ENCODE peak calls at places on chromosomes 5 and 9, in eight cellular contexts. N is effector memory CD4-positive, alpha-beta T cell; J is right cardiac atrium; H is cardiac muscle cell; W is stomach; C is A549; T is MM.1S; O is GM23248. M is an unnamed sample. For H3K9me3, the result is how much of the 10 kb centered on the place peaks cover.

GRCh38 chr9:25557645-25558300 is 120.5 kb downstream of the TUSC1 start:
- DNase-seq in N (no peak), J (no peak), H (no peak), W (no peak), C (no peak), T (no peak), O (no peak), M (no peak)

GRCh38 chr9:78575041-78575440 is 278.1 kb downstream of the PSAT1 start:
- DNase-seq in N (no peak), J (no peak), H (no peak), W (no peak), C (no peak), T (no peak), O (no peak), M (no peak)

GRCh38 chr9:124934290-124934689 is 6.6 kb downstream of the GOLGA1 start:
- DNase-seq in N (no peak), J (no peak), H (no peak), W (no peak), C (no peak), T (peak), O (peak), M (no peak)

GRCh38 chr5:95113489-95113888 is 171.4 kb downstream of the MCTP1 start:
- DNase-seq in N (no peak), J (no peak), H (peak), W (no peak), C (no peak), T (no peak), O (peak), M (no peak)

GRCh38 chr9:96719538-96720315 is 58.2 kb downstream of the ZNF510 start:
- DNase-seq in N (no peak), J (peak), H (peak), W (peak), C (no peak), T (no peak), O (no peak), M (no peak)

GRCh38 chr5:180590543-180591248 is 603 bp downstream of the SCGB3A1 start:
- DNase-seq in N (no peak), J (no peak), H (no peak), W (no peak), C (no peak), T (no peak), O (no peak), M (no peak)

GRCh38 chr9:89095755-89096154 is 82.9 kb downstream of the SHC3 start:
- DNase-seq in N (no peak), J (peak), H (no peak), W (no peak), C (no peak), T (no peak), O (no peak), M (no peak)

GRCh38 chr9:114677418-114677817 is 4.6 kb downstream of the TEX48 start:
- DNase-seq in N (no peak), J (no peak), H (peak), W (peak), C (peak), T (no peak), O (peak), M (peak)

GRCh38 chr9:119963258-119963797 is 594.1 kb upstream of the BRINP1 start:
- DNase-seq in N (no peak), J (peak), H (peak), W (no peak), C (peak), T (no peak), O (peak), M (no peak)

GRCh38 chr5:164433471-164433870 is 928.1 kb downstream of the MAT2B start:
- DNase-seq in N (no peak), J (no peak), H (peak), W (no peak), C (no peak), T (no peak), O (no peak), M (no peak)

GRCh38 chr5:168672016-168672415 is 92.8 kb upstream of the PANK3 start:
- DNase-seq in N (no peak), J (no peak), H (no peak), W (no peak), C (no peak), T (no peak), O (no peak), M (no peak)

GRCh38 chr5:108727639-108728565 is 19.8 kb upstream of the FER start:
- DNase-seq in N (peak), J (peak), H (peak), W (peak), C (peak), T (peak), O (peak), M (no peak)

GRCh38 chr5:18334949-18335348 is 700.7 kb downstream of the TAF11L14 start:
- DNase-seq in N (no peak), J (no peak), H (no peak), W (no peak), C (no peak), T (no peak), O (no peak), M (no peak)

GRCh38 chr9:38166501-38166900 is 97.5 kb upstream of the SHB start:
- DNase-seq in N (no peak), J (no peak), H (no peak), W (no peak), C (no peak), T (no peak), O (no peak), M (no peak)

GRCh38 chr5:170442921-170443320 is 53.8 kb upstream of the KCNMB1 start:
- DNase-seq in N (no peak), J (no peak), H (no peak), W (no peak), C (no peak), T (no peak), O (no peak), M (no peak)

GRCh38 chr9:37675661-37676060 is 24.9 kb downstream of the FRMPD1 start:
- DNase-seq in N (no peak), J (no peak), H (no peak), W (no peak), C (no peak), T (no peak), O (no peak), M (no peak)

GRCh38 chr9:4486176-4486575 is 4.1 kb upstream of the SLC1A1 start:
- DNase-seq in N (no peak), J (no peak), H (no peak), W (no peak), C (no peak), T (no peak), O (no peak), M (no peak)

GRCh38 chr9:93345630-93346239 is 105.8 kb upstream of the FAM120A start:
- DNase-seq in N (no peak), J (peak), H (no peak), W (no peak), C (no peak), T (no peak), O (no peak), M (no peak)

GRCh38 chr5:127746756-127747155 is 43.6 kb downstream of the CCDC192 start:
- DNase-seq in N (no peak), J (no peak), H (peak), W (no peak), C (peak), T (no peak), O (peak), M (peak)

GRCh38 chr5:108028411-108028810 is 353.5 kb downstream of the FBXL17 start:
- DNase-seq in N (no peak), J (no peak), H (peak), W (no peak), C (no peak), T (no peak), O (peak), M (no peak)

GRCh38 chr9:107638922-107639321 is 149.4 kb upstream of the KLF4 start:
- DNase-seq in N (no peak), J (peak), H (peak), W (peak), C (no peak), T (peak), O (peak), M (no peak)

GRCh38 chr9:112110094-112110772 is 64.9 kb downstream of the SUSD1 start:
- DNase-seq in N (no peak), J (no peak), H (no peak), W (no peak), C (no peak), T (no peak), O (no peak), M (no peak)

DNA sequence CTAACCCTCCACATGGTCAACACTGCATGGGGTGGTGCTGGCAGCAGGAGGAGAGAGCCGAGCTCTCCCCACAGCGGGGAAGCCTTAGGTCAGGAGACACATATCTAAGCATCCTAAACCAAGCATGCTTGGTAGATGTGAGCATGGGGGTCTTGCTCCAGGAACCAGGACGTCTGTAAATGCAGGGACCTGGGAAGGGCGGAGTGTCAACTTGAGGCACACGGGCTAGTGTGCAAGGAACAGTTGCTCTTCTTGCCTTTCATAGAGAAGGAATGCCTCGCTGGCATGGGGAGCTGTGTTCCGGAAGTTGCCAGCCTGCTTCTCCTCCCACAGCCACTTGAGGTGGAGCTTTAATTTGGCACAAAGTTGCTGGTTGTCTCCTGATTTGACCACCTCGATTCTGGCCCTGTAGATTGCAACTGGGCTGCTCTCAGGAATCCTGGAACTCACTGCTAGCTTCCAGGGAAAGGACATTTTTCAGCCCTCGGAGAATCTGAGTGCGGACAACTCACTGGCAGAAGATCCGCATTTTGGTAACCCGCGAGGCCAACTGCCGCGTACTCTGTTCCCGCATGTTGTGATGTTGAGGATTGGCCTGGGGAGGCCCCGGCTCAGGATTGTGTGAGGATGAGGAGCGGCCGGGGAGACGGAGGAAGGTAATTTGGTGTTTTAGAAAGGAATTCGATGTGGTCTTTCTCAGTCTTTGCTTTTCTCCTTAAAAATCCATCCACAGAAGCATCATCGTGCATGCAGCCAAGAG is 370.3 kb upstream of the IRX1 start:
- DNase-seq in N (no peak), J (no peak), H (no peak), W (no peak), C (no peak), T (no peak), O (no peak), M (no peak)
- H3K9me3 ChIP-seq in N (under half), J (under half), H (under half), W (under half), C (under half), T (under half), O (under half), M (under half)

DNA sequence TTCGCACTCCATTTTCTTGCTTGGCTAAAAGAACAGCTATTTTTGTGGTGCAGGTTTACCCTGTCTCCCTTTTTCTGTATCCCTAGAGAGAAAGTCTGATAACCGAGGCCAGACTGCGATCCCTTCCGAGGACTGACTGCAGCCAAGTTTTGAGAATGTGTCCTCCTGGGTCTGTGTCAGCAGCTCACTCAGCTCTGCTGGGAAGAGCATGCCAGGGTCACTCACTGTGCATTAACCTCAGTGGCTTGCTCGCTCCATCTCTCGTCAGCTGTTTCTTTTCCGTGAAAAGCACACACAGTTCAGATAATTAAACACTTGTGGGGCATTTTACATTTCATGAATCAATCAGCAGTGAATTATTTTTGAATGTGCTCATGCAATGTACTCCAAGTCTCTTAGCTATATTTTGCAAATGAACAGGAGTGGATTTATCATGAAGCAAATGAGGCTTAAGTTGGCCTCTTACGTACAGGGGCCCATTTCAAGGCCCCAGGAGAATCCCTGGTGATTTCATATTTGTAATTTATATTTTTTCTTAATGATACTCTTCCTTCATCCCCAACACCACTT is 252.1 kb downstream of the SMARCA2 start:
- DNase-seq in N (no peak), J (peak), H (peak), W (no peak), C (no peak), T (no peak), O (peak), M (no peak)
- H3K4me3 ChIP-seq in N (no peak), J (no peak), H (no peak), W (no peak), C (no peak), T (no peak), O (peak), M (no peak)

GRCh38 chr9:135340726-135341475 is 138.7 kb upstream of the PPP1R26 start:
- DNase-seq in N (no peak), J (no peak), H (no peak), W (no peak), C (no peak), T (no peak), O (no peak), M (no peak)
- H3K27ac ChIP-seq in N (no peak), J (no peak), H (no peak), W (no peak), C (no peak), T (no peak), O (no peak), M (peak)

DNA sequence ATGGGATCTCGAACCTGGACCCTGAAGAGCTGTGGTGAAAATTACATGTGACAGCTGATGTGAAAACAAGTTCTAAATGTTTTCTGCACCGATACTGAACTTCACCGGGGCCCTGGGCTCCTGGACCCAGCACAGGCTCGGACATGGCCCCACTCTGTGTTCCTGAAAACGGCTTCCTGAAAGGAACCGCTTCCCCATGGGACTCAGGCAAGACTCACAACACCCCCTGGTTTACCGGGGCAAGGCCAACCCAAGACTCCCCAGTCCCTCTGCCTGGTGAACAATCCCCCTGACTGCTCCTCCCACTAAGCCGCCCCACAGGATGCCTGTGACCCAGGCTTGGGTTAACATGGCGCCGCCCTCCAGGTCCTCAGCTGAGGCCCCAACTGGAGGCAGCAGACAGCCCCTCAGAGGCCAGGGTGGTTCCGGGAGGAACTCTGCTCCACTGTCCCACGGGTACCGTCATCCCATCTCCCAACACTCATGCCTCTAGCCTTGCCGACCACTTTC is 124.5 kb upstream of the FOXD4L5 start:
- DNase-seq in N (no peak), J (no peak), H (no peak), W (no peak), C (no peak), T (no peak), O (no peak), M (no peak)
- H3K9me3 ChIP-seq in N (under half), J (under half), H (under half), W (half or more), C (under half), T (under half), O (under half), M (under half)

DNA sequence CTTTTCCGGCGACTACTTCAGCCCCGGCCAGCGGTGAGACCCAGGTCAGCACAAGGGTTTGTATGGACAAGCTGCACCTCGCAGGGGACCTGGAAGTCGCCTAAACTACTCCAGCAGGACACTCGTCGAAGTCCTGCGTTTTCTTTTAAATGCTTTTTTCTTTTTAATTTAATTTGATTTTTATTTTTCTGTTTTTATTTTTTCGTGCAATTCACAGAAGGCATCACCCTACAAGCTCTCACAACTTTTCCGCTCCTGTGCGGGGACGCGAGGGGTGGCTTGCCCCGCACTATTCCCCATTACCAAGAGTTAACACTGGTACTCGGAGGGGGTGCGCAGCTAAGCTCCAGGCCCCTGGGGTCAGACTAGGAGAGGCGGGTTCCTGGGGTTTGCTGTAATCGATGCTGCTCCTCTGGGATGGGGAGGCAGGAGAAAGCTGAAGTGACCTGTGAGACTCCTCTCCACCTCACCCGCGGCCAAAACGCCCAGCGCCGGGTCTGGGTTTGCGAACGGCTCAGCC is 1.3 kb downstream of the EDIL3 start:
- DNase-seq in N (no peak), J (peak), H (no peak), W (no peak), C (no peak), T (no peak), O (peak), M (no peak)
- H3K4me3 ChIP-seq in N (no peak), J (peak), H (peak), W (peak), C (peak), T (peak), O (peak), M (peak)